ENCODE peak calls at places on chromosomes 16 and 17, in seven cellular contexts. J, W, H, V, K, C and B are unnamed samples.

GRCh38 chr17:60916043-60916442 is 238.4 kb downstream of the BCAS3 start:
- DNase-seq in V (no peak), J (no peak), W (no peak), H (no peak), C (no peak), K (no peak), B (no peak)

GRCh38 chr16:5916711-5917191 is 819.2 kb upstream of the EEF2KMT start:
- DNase-seq in W (no peak), V (no peak), K (no peak), H (no peak), J (no peak), C (no peak), B (peak; percentile 88)

GRCh38 chr16:28186752-28187151 is 25.0 kb downstream of the XPO6 start:
- DNase-seq in K (no peak), W (peak; percentile 55), C (no peak), H (no peak), J (no peak), V (no peak), B (no peak)

GRCh38 chr17:53449324-53449723 is 373.4 kb upstream of the KIF2B start:
- DNase-seq in H (no peak), W (no peak), K (no peak), C (no peak), J (no peak), V (no peak), B (no peak)

GRCh38 chr17:73888875-73889274 is 244.6 kb upstream of the SDK2 start:
- DNase-seq in J (no peak), W (no peak), V (no peak), K (no peak), C (no peak), H (no peak), B (no peak)

GRCh38 chr17:80312621-80313135 is 52.0 kb downstream of the RNF213 start:
- DNase-seq in K (no peak), H (no peak), V (no peak), J (no peak), W (no peak), C (no peak), B (no peak)

GRCh38 chr16:88870608-88871348 is 4.3 kb upstream of the PABPN1L start:
- DNase-seq in J (peak; percentile 57), C (no peak), K (no peak), W (no peak), V (no peak), H (peak; percentile 72), B (peak; percentile 53)

GRCh38 chr16:81798311-81799137 is 19.4 kb downstream of the PLCG2 start:
- DNase-seq in J (no peak), C (peak; percentile 63), W (no peak), V (no peak), K (peak; percentile 96), H (peak; percentile 70), B (no peak)

GRCh38 chr16:67029249-67030096 is 524 bp downstream of the CBFB start:
- DNase-seq in C (peak; percentile 60), H (peak; percentile 75), W (peak; percentile 41), K (peak; percentile 66), V (peak; percentile 77), J (peak; percentile 35), B (peak; percentile 35)

GRCh38 chr16:55225972-55226542 is 97.9 kb upstream of the IRX6 start:
- DNase-seq in K (peak; percentile 8), H (no peak), V (no peak), W (no peak), J (no peak), C (no peak), B (no peak)

GRCh38 chr17:36629252-36629847 is 28.0 kb downstream of the MRM1 start:
- DNase-seq in C (peak; percentile 77), K (peak; percentile 73), V (peak; percentile 87), W (peak; percentile 58), J (peak; percentile 88), H (peak; percentile 86), B (peak; percentile 80)

GRCh38 chr17:81517009-81517338 is 4.4 kb upstream of the ACTG1 start:
- DNase-seq in H (no peak), V (no peak), K (no peak), C (no peak), J (no peak), W (no peak), B (peak; percentile 30)

GRCh38 chr17:71276071-71276470 is 844.7 kb upstream of the SOX9 start:
- DNase-seq in J (no peak), K (no peak), C (no peak), V (no peak), W (no peak), H (no peak), B (no peak)

GRCh38 chr17:39916918-39917317 is 1.5 kb downstream of the GSDMB start:
- DNase-seq in C (no peak), K (no peak), V (no peak), J (no peak), W (no peak), H (no peak), B (peak; percentile 41)

GRCh38 chr16:6602401-6602800 is 730.2 kb upstream of the RBFOX1 start:
- DNase-seq in C (no peak), K (no peak), V (no peak), H (no peak), J (no peak), W (no peak), B (peak; percentile 81)

GRCh38 chr16:70018254-70018653 is 67.1 kb downstream of the CLEC18A start:
- DNase-seq in H (peak; percentile 17), J (no peak), K (peak; percentile 72), W (no peak), C (peak; percentile 36), V (peak; percentile 24), B (peak; percentile 41)

DNA sequence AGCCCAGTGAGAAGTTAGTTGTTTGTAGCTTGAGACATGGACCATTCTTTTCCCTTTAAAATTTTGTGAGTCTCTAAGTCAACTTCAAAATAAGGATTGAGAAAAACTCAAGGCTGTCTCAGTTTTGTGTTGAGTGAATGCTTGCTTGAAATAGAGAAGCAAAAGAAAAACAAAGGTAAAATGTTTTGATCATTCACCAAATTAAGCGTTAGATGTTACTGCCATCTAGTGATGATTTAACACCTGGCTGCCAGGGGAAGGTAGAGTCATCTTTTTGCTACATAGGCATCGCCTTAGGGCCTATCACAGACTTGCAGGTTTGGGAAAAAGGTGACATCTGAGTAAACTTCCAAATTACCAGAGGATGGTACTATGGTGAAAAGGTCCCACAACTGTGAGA is 74.4 kb downstream of the PCTP start:
- DNase-seq in V (no peak), K (peak; percentile 18), W (no peak), H (no peak), J (no peak), C (no peak), B (no peak)
- TF ChIP-seq CTCF in V (no peak), K (peak; percentile 76), W (peak; percentile 16), H (peak; percentile 13), J (no peak), C (peak; percentile 65), B (peak; percentile 52)

GRCh38 chr17:29581583-29582253 is 7.7 kb downstream of the GIT1 start:
- DNase-seq in K (no peak), H (no peak), J (no peak), V (no peak), W (no peak), C (no peak), B (no peak)

GRCh38 chr17:29578626-29579485 is 10.4 kb downstream of the TP53I13 start:
- DNase-seq in W (no peak), C (no peak), V (no peak), J (no peak), K (no peak), H (no peak), B (no peak)

GRCh38 chr17:29577778-29578211 is 9.3 kb downstream of the TP53I13 start:
- DNase-seq in H (no peak), J (peak; percentile 13), C (no peak), K (no peak), W (no peak), V (no peak), B (no peak)

GRCh38 chr17:29582254-29582765 is 7.1 kb downstream of the GIT1 start:
- DNase-seq in C (no peak), K (no peak), H (no peak), J (no peak), W (no peak), V (no peak), B (no peak)

DNA sequence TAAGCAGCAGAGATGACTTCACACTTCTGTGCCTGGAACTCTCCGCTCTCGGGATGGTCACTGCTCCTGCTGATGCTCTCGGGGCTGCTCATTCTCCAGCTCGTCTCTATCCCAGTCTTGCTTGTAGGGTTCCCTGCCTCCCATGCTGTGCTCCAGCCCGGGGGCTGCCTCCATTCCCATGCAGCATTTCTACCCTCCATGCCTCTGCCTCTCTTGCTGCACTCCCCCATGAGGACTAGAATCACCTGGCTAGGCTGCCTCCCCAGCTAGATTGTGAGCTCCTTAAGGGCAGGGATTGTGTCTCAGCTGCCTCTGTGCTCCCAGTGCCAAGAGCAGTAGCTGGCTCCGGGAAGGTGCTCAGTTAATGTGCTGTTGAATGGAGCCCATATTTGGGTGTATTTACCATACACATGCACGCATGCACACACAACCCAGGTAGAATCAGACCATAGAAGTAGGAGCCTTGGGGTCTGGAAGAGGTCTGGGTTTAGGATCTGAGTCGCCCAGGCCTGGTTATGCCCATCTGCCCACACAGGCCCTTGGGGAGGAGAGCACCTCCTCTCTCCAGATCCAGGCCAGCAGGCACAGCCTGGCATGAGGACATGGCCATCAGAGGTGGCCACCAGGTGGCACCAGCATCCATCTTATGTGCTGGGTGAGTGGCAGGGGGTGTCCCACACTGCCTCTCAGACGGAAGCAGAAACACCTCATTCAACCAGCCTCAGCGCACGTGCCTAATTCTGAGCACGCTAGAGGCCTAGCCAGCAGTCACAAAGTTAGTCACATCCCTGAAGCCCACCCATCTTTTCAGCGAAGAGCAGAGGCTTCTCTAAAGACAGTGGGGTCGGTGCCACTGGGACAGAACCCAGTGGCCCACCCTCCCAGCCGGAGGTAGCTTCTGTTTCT is 9.3 kb downstream of the GIT1 start:
- DNase-seq in C (peak; percentile 85), V (peak; percentile 87), J (peak; percentile 87), W (peak; percentile 76), H (peak; percentile 94), K (peak; percentile 89), B (peak; percentile 83)
- TF ChIP-seq CTCF in C (peak; percentile 95), V (peak; percentile 85), J (peak; percentile 86), W (peak; percentile 97), H (peak; percentile 86), K (peak; percentile 88), B (peak; percentile 96)

DNA sequence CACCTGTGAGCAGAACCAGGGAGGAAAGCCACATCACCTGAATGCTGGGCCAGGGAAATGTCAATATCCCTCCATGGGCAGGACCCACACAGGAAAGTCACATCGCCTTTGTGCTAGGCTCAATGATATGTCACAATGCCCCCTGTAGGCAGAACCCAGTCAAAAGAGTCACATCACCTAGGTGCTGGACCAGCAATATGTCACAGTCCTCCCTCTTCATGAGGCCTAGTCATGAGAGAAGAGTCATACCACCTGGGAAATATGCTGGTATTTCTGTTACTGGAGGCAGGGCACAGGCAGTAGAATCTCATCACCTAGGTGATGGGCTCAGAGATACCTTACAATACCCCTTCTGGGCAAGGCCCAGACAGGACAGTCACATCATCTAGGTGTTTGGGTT is 1843.4 kb downstream of the TP53TG3F start:
- DNase-seq in J (no peak), C (no peak), H (no peak), K (no peak), W (no peak), V (no peak), B (no peak)
- TF ChIP-seq CTCF in J (no peak), C (no peak), H (no peak), K (no peak), W (no peak), V (no peak), B (no peak)

DNA sequence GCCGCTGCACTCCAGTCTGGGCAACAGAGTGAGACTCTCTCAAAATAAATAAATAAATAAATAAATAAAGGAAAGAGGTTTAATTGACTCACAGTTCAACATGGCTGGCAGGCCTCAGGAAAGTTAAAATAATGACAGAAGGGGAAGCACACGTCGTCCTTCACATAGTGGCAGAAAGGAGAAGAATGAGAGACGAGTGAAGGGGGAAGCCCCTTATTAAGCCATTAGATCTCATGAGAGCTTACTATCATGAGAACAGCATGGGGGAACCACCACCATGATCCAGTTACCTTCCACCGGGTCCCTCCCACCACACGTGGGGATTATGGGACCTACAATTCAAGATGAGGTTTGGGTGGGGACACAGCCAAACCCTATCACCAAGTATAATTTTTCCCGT is 54.5 kb downstream of the PAFAH1B1 start:
- DNase-seq in H (no peak), C (no peak), W (no peak), K (no peak), J (no peak), V (no peak), B (no peak)
- TF ChIP-seq CTCF in H (no peak), C (no peak), W (no peak), K (no peak), J (no peak), V (no peak), B (no peak)